ENCODE peak calls at places on chromosomes 1 and 21, in six cellular contexts. One of them, this sample, is unnamed. For H3K36me3, the result is how much of the 10 kb centered on the place peaks cover.

GRCh38 chr21:40845621-40846020 is 1.3 kb downstream of the DSCAM start:
- DNase-seq in psoas muscle: no peak
- DNase-seq in ovary: no peak
- DNase-seq in tibial artery: no peak
- DNase-seq in lung: no peak
- DNase-seq in upper lobe of left lung: no peak
- DNase-seq in this sample: no peak

GRCh38 chr1:228283043-228283371 is 75.2 kb downstream of the OBSCN start:
- DNase-seq in psoas muscle: peak
- DNase-seq in ovary: peak
- DNase-seq in tibial artery: no peak
- DNase-seq in lung: no peak
- DNase-seq in upper lobe of left lung: peak
- DNase-seq in this sample: no peak

GRCh38 chr1:244060117-244060516 is 9.0 kb downstream of the ZBTB18 start:
- DNase-seq in psoas muscle: no peak
- DNase-seq in ovary: no peak
- DNase-seq in tibial artery: no peak
- DNase-seq in lung: no peak
- DNase-seq in upper lobe of left lung: no peak
- DNase-seq in this sample: no peak

GRCh38 chr21:25558123-25558522 is 49.2 kb downstream of the MRPL39 start:
- DNase-seq in psoas muscle: no peak
- DNase-seq in ovary: no peak
- DNase-seq in tibial artery: no peak
- DNase-seq in lung: no peak
- DNase-seq in upper lobe of left lung: no peak
- DNase-seq in this sample: no peak

GRCh38 chr21:45078877-45079281 is 4.5 kb downstream of the ADARB1 start:
- DNase-seq in psoas muscle: no peak
- DNase-seq in ovary: no peak
- DNase-seq in tibial artery: no peak
- DNase-seq in lung: no peak
- DNase-seq in upper lobe of left lung: peak
- DNase-seq in this sample: no peak

GRCh38 chr1:87647436-87648177 is 318.9 kb downstream of the LMO4 start:
- DNase-seq in psoas muscle: no peak
- DNase-seq in ovary: no peak
- DNase-seq in tibial artery: no peak
- DNase-seq in lung: no peak
- DNase-seq in upper lobe of left lung: no peak
- DNase-seq in this sample: no peak

GRCh38 chr1:37234941-37235418 is 200.7 kb upstream of the GRIK3 start:
- DNase-seq in psoas muscle: no peak
- DNase-seq in ovary: no peak
- DNase-seq in tibial artery: no peak
- DNase-seq in lung: no peak
- DNase-seq in upper lobe of left lung: no peak
- DNase-seq in this sample: no peak

GRCh38 chr1:30183895-30184294 is 539.5 kb downstream of the MATN1 start:
- DNase-seq in psoas muscle: no peak
- DNase-seq in ovary: no peak
- DNase-seq in tibial artery: no peak
- DNase-seq in lung: no peak
- DNase-seq in upper lobe of left lung: no peak
- DNase-seq in this sample: no peak

GRCh38 chr1:188889166-188889565 is 1588.5 kb downstream of the BRINP3 start:
- DNase-seq in psoas muscle: no peak
- DNase-seq in ovary: no peak
- DNase-seq in tibial artery: no peak
- DNase-seq in lung: no peak
- DNase-seq in upper lobe of left lung: no peak
- DNase-seq in this sample: no peak

GRCh38 chr1:112575154-112575804 is 43.7 kb downstream of the ST7L start:
- DNase-seq in psoas muscle: no peak
- DNase-seq in ovary: no peak
- DNase-seq in tibial artery: no peak
- DNase-seq in lung: no peak
- DNase-seq in upper lobe of left lung: no peak
- DNase-seq in this sample: peak

GRCh38 chr1:108639899-108640560 is 20.9 kb downstream of the HENMT1 start:
- DNase-seq in psoas muscle: no peak
- DNase-seq in ovary: no peak
- DNase-seq in tibial artery: no peak
- DNase-seq in lung: no peak
- DNase-seq in upper lobe of left lung: no peak
- DNase-seq in this sample: no peak

GRCh38 chr1:6495041-6495441 is 3.6 kb upstream of the PLEKHG5 start:
- DNase-seq in psoas muscle: no peak
- DNase-seq in ovary: no peak
- DNase-seq in tibial artery: no peak
- DNase-seq in lung: no peak
- DNase-seq in upper lobe of left lung: no peak
- DNase-seq in this sample: no peak

GRCh38 chr1:174160109-174160473 is 771 bp downstream of the RABGAP1L start:
- DNase-seq in psoas muscle: peak
- DNase-seq in ovary: peak
- DNase-seq in tibial artery: peak
- DNase-seq in lung: peak
- DNase-seq in upper lobe of left lung: peak
- DNase-seq in this sample: peak

GRCh38 chr1:178579562-178579961 is 66.7 kb downstream of the TEX35 start:
- DNase-seq in psoas muscle: no peak
- DNase-seq in ovary: no peak
- DNase-seq in tibial artery: no peak
- DNase-seq in lung: no peak
- DNase-seq in upper lobe of left lung: no peak
- DNase-seq in this sample: no peak

GRCh38 chr1:195153107-195153506 is 1455.1 kb downstream of the KCNT2 start:
- DNase-seq in psoas muscle: no peak
- DNase-seq in ovary: no peak
- DNase-seq in tibial artery: no peak
- DNase-seq in lung: no peak
- DNase-seq in upper lobe of left lung: no peak
- DNase-seq in this sample: no peak

GRCh38 chr1:165369255-165369848 is 12.8 kb upstream of the LMX1A start:
- DNase-seq in psoas muscle: peak
- DNase-seq in ovary: peak
- DNase-seq in tibial artery: peak
- DNase-seq in lung: peak
- DNase-seq in upper lobe of left lung: peak
- DNase-seq in this sample: no peak

GRCh38 chr21:43274946-43275310 is 106.1 kb downstream of the CRYAA start:
- DNase-seq in psoas muscle: peak
- DNase-seq in ovary: no peak
- DNase-seq in tibial artery: no peak
- DNase-seq in lung: no peak
- DNase-seq in upper lobe of left lung: no peak
- DNase-seq in this sample: no peak

GRCh38 chr1:14603641-14604040 is 5.2 kb downstream of the KAZN start:
- DNase-seq in psoas muscle: no peak
- DNase-seq in ovary: no peak
- DNase-seq in tibial artery: no peak
- DNase-seq in lung: no peak
- DNase-seq in upper lobe of left lung: no peak
- DNase-seq in this sample: no peak

GRCh38 chr1:14599787-14600186 is 1.3 kb downstream of the KAZN start:
- DNase-seq in psoas muscle: no peak
- DNase-seq in ovary: no peak
- DNase-seq in tibial artery: no peak
- DNase-seq in lung: no peak
- DNase-seq in upper lobe of left lung: no peak
- DNase-seq in this sample: no peak

GRCh38 chr1:14600405-14601150 is 2.1 kb downstream of the KAZN start:
- DNase-seq in psoas muscle: no peak
- DNase-seq in ovary: no peak
- DNase-seq in tibial artery: no peak
- DNase-seq in lung: no peak
- DNase-seq in upper lobe of left lung: no peak
- DNase-seq in this sample: no peak

GRCh38 chr1:14604414-14604813 is 5.9 kb downstream of the KAZN start:
- DNase-seq in psoas muscle: no peak
- DNase-seq in ovary: no peak
- DNase-seq in tibial artery: no peak
- DNase-seq in lung: no peak
- DNase-seq in upper lobe of left lung: no peak
- DNase-seq in this sample: no peak

DNA sequence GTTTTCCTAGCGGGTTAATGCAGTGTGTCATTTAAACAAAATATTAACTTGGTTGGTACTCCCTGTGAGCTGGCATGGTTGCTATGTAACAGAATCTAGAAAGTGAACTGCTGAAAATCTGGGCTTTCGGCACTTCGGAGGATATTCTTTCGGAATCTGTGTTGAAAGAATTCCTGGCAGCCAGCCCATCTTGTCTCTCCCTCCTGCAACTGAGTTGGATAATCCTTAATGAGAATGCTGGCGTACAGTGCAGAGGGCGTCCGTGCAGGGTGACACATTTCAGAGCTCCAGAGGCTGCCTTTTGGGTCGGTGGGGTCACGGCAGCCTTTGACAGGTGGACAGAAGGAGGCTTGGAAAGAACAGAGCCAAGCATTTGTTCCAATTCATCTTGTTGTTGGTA is 3.6 kb downstream of the KAZN start:
- DNase-seq in psoas muscle: peak
- DNase-seq in ovary: peak
- DNase-seq in tibial artery: peak
- DNase-seq in lung: peak
- DNase-seq in upper lobe of left lung: peak
- DNase-seq in this sample: peak
- H3K4me3 ChIP-seq in psoas muscle: no peak
- H3K4me3 ChIP-seq in ovary: no peak
- H3K4me3 ChIP-seq in tibial artery: no peak
- H3K4me3 ChIP-seq in lung: no peak
- H3K4me3 ChIP-seq in upper lobe of left lung: no peak
- H3K4me3 ChIP-seq in this sample: no peak

DNA sequence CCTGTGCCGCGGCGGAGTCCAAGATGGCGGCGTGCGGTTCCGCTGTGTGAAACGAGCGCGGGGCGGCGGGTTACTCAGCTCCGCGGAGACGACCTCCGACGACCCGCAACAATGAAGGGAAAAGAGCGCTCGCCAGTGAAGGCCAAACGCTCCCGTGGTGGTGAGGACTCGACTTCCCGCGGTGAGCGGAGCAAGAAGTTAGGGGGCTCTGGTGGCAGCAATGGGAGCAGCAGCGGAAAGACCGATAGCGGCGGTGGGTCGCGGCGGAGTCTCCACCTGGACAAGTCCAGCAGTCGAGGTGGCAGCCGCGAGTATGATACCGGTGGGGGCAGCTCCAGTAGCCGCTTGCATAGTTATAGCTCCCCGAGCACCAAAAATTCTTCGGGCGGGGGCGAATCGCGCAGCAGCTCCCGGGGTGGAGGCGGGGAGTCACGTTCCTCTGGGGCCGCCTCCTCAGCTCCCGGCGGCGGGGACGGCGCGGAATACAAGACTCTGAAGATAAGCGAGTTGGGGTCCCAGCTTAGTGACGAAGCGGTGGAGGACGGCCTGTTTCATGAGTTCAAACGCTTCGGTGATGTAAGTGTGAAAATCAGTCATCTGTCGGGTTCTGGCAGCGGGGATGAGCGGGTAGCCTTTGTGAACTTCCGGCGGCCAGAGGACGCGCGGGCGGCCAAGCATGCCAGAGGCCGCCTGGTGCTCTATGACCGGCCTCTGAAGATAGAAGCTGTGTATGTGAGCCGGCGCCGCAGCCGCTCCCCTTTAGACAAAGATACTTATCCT is 440 bp downstream of the RBM15 start:
- DNase-seq in psoas muscle: peak
- DNase-seq in ovary: no peak
- DNase-seq in tibial artery: peak
- DNase-seq in lung: peak
- DNase-seq in upper lobe of left lung: peak
- DNase-seq in this sample: no peak
- TF ChIP-seq CTCF in psoas muscle: peak
- TF ChIP-seq CTCF in ovary: no peak
- TF ChIP-seq CTCF in tibial artery: peak
- TF ChIP-seq CTCF in lung: no peak
- TF ChIP-seq CTCF in upper lobe of left lung: peak
- TF ChIP-seq CTCF in this sample: peak

DNA sequence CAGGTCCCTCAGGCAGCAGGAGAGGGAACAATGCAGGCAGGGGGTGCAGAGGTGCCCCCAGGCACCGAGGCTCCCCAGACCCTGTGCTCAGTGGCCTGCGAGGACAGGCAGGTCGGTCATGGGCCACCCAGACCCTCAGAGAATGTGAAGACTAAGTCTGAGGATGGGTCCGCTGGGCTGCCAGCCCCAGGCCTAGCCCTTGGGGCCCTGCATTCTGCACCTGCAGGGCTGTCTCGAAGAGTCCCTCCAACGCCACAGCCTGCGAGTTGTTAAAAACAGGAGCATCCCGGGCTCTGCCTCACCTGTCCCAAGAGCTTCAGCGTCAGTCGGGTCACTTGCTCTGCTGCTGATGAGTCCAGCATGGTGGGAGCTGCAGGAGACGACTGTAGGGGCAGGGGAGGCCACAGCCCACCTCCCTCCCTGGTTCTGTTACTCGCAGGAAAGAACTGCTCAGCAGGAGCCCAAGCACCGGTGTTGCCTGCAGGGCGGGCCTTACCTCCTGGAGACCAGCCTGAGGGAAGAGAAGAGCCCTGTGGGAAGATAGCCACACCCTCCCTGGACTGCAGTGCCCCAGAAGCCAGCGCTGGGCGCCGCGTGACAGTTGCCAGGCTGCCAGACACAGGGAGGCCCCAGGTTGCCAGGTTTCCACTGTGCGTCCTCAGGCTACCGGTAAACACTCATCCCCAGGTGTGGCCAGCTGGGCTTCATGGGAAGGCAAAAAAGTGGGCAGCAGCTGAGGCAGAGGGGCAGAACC is 5.8 kb downstream of the C21orf58 start:
- DNase-seq in psoas muscle: no peak
- DNase-seq in ovary: no peak
- DNase-seq in tibial artery: no peak
- DNase-seq in lung: peak
- DNase-seq in upper lobe of left lung: peak
- DNase-seq in this sample: no peak
- H3K36me3 ChIP-seq in psoas muscle: under half
- H3K36me3 ChIP-seq in ovary: under half
- H3K36me3 ChIP-seq in tibial artery: under half
- H3K36me3 ChIP-seq in lung: under half
- H3K36me3 ChIP-seq in upper lobe of left lung: under half
- H3K36me3 ChIP-seq in this sample: under half

DNA sequence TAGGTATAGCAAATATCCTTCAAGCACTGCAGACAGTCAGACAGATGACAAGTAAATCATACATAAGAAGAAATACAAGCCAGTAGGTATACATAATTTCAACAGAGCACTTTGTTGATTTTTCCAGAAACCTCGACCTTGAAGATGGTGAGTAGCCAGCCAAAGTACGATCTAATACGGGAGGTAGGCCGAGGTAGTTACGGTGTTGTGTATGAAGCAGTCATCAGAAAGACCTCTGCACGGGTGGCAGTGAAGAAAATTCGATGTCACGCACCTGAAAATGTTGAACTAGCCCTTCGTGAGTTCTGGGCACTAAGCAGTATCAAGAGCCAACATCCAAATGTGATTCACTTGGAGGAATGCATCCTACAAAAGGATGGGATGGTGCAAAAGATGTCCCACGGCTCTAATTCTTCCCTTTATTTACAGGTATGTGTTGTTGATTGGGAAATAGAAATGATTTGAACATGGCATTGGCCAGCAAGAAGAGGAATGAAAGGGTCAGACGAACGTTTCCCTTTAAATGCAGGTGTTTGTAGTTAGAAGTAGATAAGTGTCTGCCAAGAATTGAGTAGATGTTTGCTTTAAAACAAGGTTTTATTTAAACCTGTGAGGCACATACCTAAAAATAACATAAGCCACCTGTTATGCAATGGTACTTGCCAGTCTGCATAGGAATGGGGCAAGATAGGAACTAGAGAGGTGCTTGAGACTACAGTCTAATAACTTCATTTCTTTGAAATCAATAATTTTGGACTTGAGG is 2.7 kb downstream of the PDIK1L start:
- DNase-seq in psoas muscle: no peak
- DNase-seq in ovary: no peak
- DNase-seq in tibial artery: no peak
- DNase-seq in lung: no peak
- DNase-seq in upper lobe of left lung: no peak
- DNase-seq in this sample: no peak
- H3K4me3 ChIP-seq in psoas muscle: peak
- H3K4me3 ChIP-seq in ovary: no peak
- H3K4me3 ChIP-seq in tibial artery: no peak
- H3K4me3 ChIP-seq in lung: no peak
- H3K4me3 ChIP-seq in upper lobe of left lung: no peak
- H3K4me3 ChIP-seq in this sample: no peak

This sample was measured in kidney epithelial cell.